ENCODE peak calls at places on chromosomes 5 and 9, in ten cellular contexts. V is nephron progenitor cell; N is cardiac muscle cell; H is effector memory CD8-positive, alpha-beta T cell; U is A549; Y is endodermal cell; Z is stimulated activated naive CD8-positive, alpha-beta T cell treated with anti-CD3 and anti-CD28 coated beads, Interleukin-15, Interleukin-2, amounts not matched to agents 100 U/mL and 50 U/mL, for 24 hours; X is amniotic stem cell; Q is activated CD4-positive, alpha-beta T cell treated with anti-CD3 and anti-CD28 coated beads, Interleukin-2, amount 50 U/mL, for 4 hours; A is uterus. T is an unnamed sample.

GRCh38 chr9:75803130-75803529 is 87.3 kb upstream of the PCSK5 start:
- DNase-seq in V (no peak), N (no peak), H (no peak), U (no peak), Y (no peak), Z (no peak), X (peak; percentile 28), Q (no peak), A (no peak), T (no peak)

GRCh38 chr9:33820231-33820745 is 3.3 kb downstream of the UBE2R2 start:
- DNase-seq in V (no peak), N (no peak), H (no peak), U (no peak), Y (no peak), Z (no peak), X (no peak), Q (no peak), A (no peak), T (no peak)

GRCh38 chr5:14644623-14645237 is 19.8 kb upstream of the OTULIN start:
- DNase-seq in V (no peak), N (no peak), H (no peak), U (no peak), Y (no peak), Z (no peak), X (no peak), Q (no peak), A (no peak), T (no peak)

GRCh38 chr5:29230526-29231050 is 1962.9 kb upstream of the CDH6 start:
- DNase-seq in V (no peak), N (no peak), H (no peak), U (no peak), Y (no peak), Z (no peak), X (no peak), Q (no peak), A (no peak), T (no peak)

GRCh38 chr5:69517763-69518212 is 25.2 kb downstream of the OCLN start:
- DNase-seq in V (no peak), N (no peak), H (no peak), U (no peak), Y (no peak), Z (no peak), X (no peak), Q (no peak), A (no peak), T (no peak)

GRCh38 chr5:132797651-132798050 is 15.5 kb upstream of the SOWAHA start:
- DNase-seq in V (no peak), N (no peak), H (no peak), U (no peak), Y (no peak), Z (no peak), X (no peak), Q (no peak), A (no peak), T (no peak)

GRCh38 chr5:138601444-138601843 is 26.2 kb upstream of the HSPA9 start:
- DNase-seq in V (no peak), N (no peak), H (no peak), U (no peak), Y (no peak), Z (no peak), X (peak; percentile 29), Q (no peak), A (no peak), T (no peak)

GRCh38 chr5:143850050-143850713 is 38.2 kb downstream of the HMHB1 start:
- DNase-seq in V (no peak), N (no peak), H (no peak), U (no peak), Y (no peak), Z (no peak), X (no peak), Q (no peak), A (no peak), T (no peak)

GRCh38 chr5:121702783-121703182 is 148.9 kb upstream of the FTMT start:
- DNase-seq in V (peak; percentile 21), N (no peak), H (no peak), U (no peak), Y (no peak), Z (no peak), X (no peak), Q (no peak), A (no peak), T (no peak)

GRCh38 chr5:17216974-17217325 is 481 bp upstream of the BASP1 start:
- DNase-seq in V (peak; percentile 74), N (peak; percentile 78), H (no peak), U (peak; percentile 64), Y (peak; percentile 86), Z (peak; percentile 5), X (no peak), Q (no peak), A (peak; percentile 61), T (peak; percentile 37)

GRCh38 chr5:173812811-173813550 is 75.2 kb upstream of the CPEB4 start:
- DNase-seq in V (no peak), N (no peak), H (no peak), U (no peak), Y (no peak), Z (no peak), X (no peak), Q (no peak), A (no peak), T (no peak)

GRCh38 chr5:104733063-104733719 is 1170.6 kb upstream of the NUDT12 start:
- DNase-seq in V (no peak), N (no peak), H (no peak), U (no peak), Y (no peak), Z (no peak), X (no peak), Q (no peak), A (no peak), T (no peak)

GRCh38 chr9:74551266-74551665 is 54.1 kb downstream of the RORB start:
- DNase-seq in V (no peak), N (no peak), H (no peak), U (no peak), Y (no peak), Z (no peak), X (no peak), Q (no peak), A (no peak), T (no peak)

GRCh38 chr9:95317119-95317892 is at the start of gene FANCC:
- DNase-seq in V (peak; percentile 94), N (peak; percentile 96), H (peak; percentile 77), U (peak; percentile 84), Y (peak; percentile 99), Z (peak; percentile 92), X (peak; percentile 80), Q (peak; percentile 81), A (peak; percentile 86), T (peak; percentile 93)

GRCh38 chr5:14056039-14056438 is 87.1 kb upstream of the TRIO start:
- DNase-seq in V (no peak), N (no peak), H (no peak), U (no peak), Y (no peak), Z (no peak), X (no peak), Q (no peak), A (no peak), T (no peak)

GRCh38 chr5:107271682-107272350 is 398.9 kb downstream of the EFNA5 start:
- DNase-seq in V (no peak), N (no peak), H (no peak), U (no peak), Y (no peak), Z (no peak), X (no peak), Q (no peak), A (no peak), T (no peak)

GRCh38 chr9:115264333-115264732 is 146.4 kb upstream of the TNC start:
- DNase-seq in V (no peak), N (no peak), H (no peak), U (no peak), Y (no peak), Z (no peak), X (no peak), Q (no peak), A (no peak), T (no peak)

GRCh38 chr9:116632990-116633441 is 54.1 kb upstream of the TRIM32 start:
- DNase-seq in V (no peak), N (no peak), H (no peak), U (no peak), Y (no peak), Z (no peak), X (no peak), Q (no peak), A (no peak), T (no peak)

GRCh38 chr9:124018731-124019697 is 7.4 kb downstream of the LHX2 start:
- DNase-seq in V (no peak), N (no peak), H (no peak), U (no peak), Y (peak; percentile 75), Z (no peak), X (no peak), Q (no peak), A (no peak), T (no peak)

GRCh38 chr9:129432671-129433154 is 188.2 kb downstream of the C9orf50 start:
- DNase-seq in V (no peak), N (no peak), H (no peak), U (no peak), Y (no peak), Z (no peak), X (no peak), Q (no peak), A (no peak), T (no peak)

GRCh38 chr9:112747094-112747493 is 3.5 kb upstream of the SNX30 start:
- DNase-seq in V (no peak), N (no peak), H (no peak), U (no peak), Y (no peak), Z (no peak), X (no peak), Q (no peak), A (no peak), T (no peak)

GRCh38 chr9:129038109-129038852 is 1.9 kb downstream of the MIGA2 start:
- DNase-seq in V (no peak), N (no peak), H (no peak), U (no peak), Y (no peak), Z (no peak), X (no peak), Q (no peak), A (no peak), T (no peak)

GRCh38 chr5:27462936-27463335 is 424.6 kb upstream of the CDH9 start:
- DNase-seq in V (no peak), N (no peak), H (no peak), U (no peak), Y (no peak), Z (no peak), X (no peak), Q (no peak), A (no peak), T (no peak)

GRCh38 chr9:82799300-82799699 is 263.6 kb downstream of the RASEF start:
- DNase-seq in V (no peak), N (no peak), H (no peak), U (no peak), Y (no peak), Z (no peak), X (no peak), Q (no peak), A (no peak), T (no peak)

GRCh38 chr9:21677387-21677786 is 125.0 kb upstream of the MTAP start:
- DNase-seq in V (no peak), N (no peak), H (no peak), U (no peak), Y (no peak), Z (no peak), X (no peak), Q (no peak), A (no peak), T (no peak)

GRCh38 chr5:135448796-135449507 is 1.8 kb upstream of the DCANP1 start:
- DNase-seq in V (no peak), N (no peak), H (no peak), U (no peak), Y (peak; percentile 39), Z (no peak), X (no peak), Q (no peak), A (no peak), T (no peak)

GRCh38 chr9:86434039-86434726 is 80.0 kb upstream of the TUT7 start:
- DNase-seq in V (peak; percentile 24), N (peak; percentile 57), H (no peak), U (peak; percentile 47), Y (no peak), Z (no peak), X (peak; percentile 69), Q (no peak), A (peak; percentile 85), T (no peak)

GRCh38 chr5:108753331-108753730 is 5.6 kb downstream of the FER start:
- DNase-seq in V (no peak), N (no peak), H (no peak), U (no peak), Y (no peak), Z (no peak), X (no peak), Q (no peak), A (no peak), T (no peak)